ENCODE peak calls at places on chromosomes 3 and 15, in nine cellular contexts. M is A549; Z is AG04450; Q is IMR-90; F is cardiac fibroblast; R is vagina; S is progenitor cell of endocrine pancreas; G is activated CD8-positive, alpha-beta T cell treated with anti-CD3 and anti-CD28 coated beads for 36 hours; Y is OCI-LY7. T is an unnamed sample.

GRCh38 chr3:127485396-127486170 is 105.0 kb downstream of the TPRA1 start:
- DNase-seq in R (peak), G (no peak), Y (no peak), Q (no peak), S (peak), Z (no peak), M (no peak), F (no peak), T (no peak)

GRCh38 chr15:32656091-32656860 is 14.8 kb downstream of the SCG5 start:
- DNase-seq in Z (no peak), R (no peak), S (no peak), M (no peak), F (no peak), G (no peak), Y (no peak), Q (no peak), T (no peak)

GRCh38 chr15:91308209-91308608 is 208.2 kb downstream of the SV2B start:
- DNase-seq in S (no peak), Q (no peak), Z (no peak), F (no peak), R (no peak), M (no peak), Y (no peak), G (no peak), T (no peak)

GRCh38 chr3:152621006-152621868 is 213.7 kb upstream of the P2RY1 start:
- DNase-seq in R (no peak), Q (no peak), Z (no peak), S (no peak), G (no peak), F (no peak), M (no peak), Y (no peak), T (no peak)

GRCh38 chr15:75203017-75203907 is 1.6 kb downstream of the C15orf39 start:
- DNase-seq in M (peak), G (peak), F (peak), Z (no peak), R (no peak), Y (peak), Q (peak), S (no peak), T (peak)

GRCh38 chr3:124174910-124175874 is 183.3 kb upstream of the ROPN1 start:
- DNase-seq in Q (no peak), S (no peak), G (no peak), R (no peak), Z (no peak), F (no peak), M (no peak), Y (no peak), T (no peak)

GRCh38 chr15:81155375-81156218 is 21.5 kb downstream of the CFAP161 start:
- DNase-seq in M (peak), R (no peak), G (peak), S (no peak), Y (peak), F (peak), Z (peak), Q (peak), T (peak)

GRCh38 chr3:25604107-25604805 is 60.5 kb downstream of the TOP2B start:
- DNase-seq in M (no peak), F (peak), G (no peak), Q (peak), Z (peak), R (no peak), S (no peak), Y (no peak), T (peak)

GRCh38 chr3:42667096-42667522 is 13.6 kb downstream of the ZBTB47 start:
- DNase-seq in Y (no peak), Q (no peak), F (no peak), G (no peak), R (no peak), M (no peak), S (peak), Z (no peak), T (no peak)

GRCh38 chr15:74196175-74196574 is 6.4 kb downstream of the STRA6 start:
- DNase-seq in Z (peak), Y (no peak), S (no peak), F (peak), G (no peak), R (no peak), M (peak), Q (peak), T (peak)

GRCh38 chr15:31360843-31361763 is 34.5 kb downstream of the KLF13 start:
- DNase-seq in G (peak), F (no peak), R (no peak), S (no peak), Z (no peak), M (no peak), Y (peak), Q (no peak), T (no peak)

GRCh38 chr3:78900426-78900825 is 867.4 kb downstream of the ROBO1 start:
- DNase-seq in Q (peak), R (no peak), Z (no peak), Y (no peak), F (peak), G (no peak), S (no peak), M (no peak), T (no peak)

GRCh38 chr15:89754361-89755154 is 3.5 kb upstream of the MESP1 start:
- DNase-seq in S (no peak), Y (no peak), G (no peak), Z (no peak), F (no peak), Q (peak), M (no peak), R (no peak), T (peak)

GRCh38 chr3:157201648-157202278 is 41.8 kb upstream of the CCNL1 start:
- DNase-seq in F (peak), Z (no peak), Y (peak), G (no peak), R (no peak), M (peak), S (no peak), Q (peak), T (peak)

GRCh38 chr3:20352547-20353164 is 166.7 kb upstream of the SGO1 start:
- DNase-seq in R (no peak), F (peak), Q (no peak), M (no peak), G (no peak), S (no peak), Z (no peak), Y (no peak), T (no peak)

GRCh38 chr3:129052675-129053074 is 7.9 kb upstream of the GP9 start:
- DNase-seq in Q (no peak), Y (no peak), Z (no peak), G (no peak), S (no peak), F (no peak), R (no peak), M (no peak), T (no peak)

GRCh38 chr3:118075873-118076272 is 958.8 kb downstream of the IGSF11 start:
- DNase-seq in R (no peak), Y (no peak), S (no peak), M (no peak), Q (peak), F (no peak), G (no peak), Z (peak), T (no peak)

GRCh38 chr15:85831415-85832113 is 36.8 kb upstream of the KLHL25 start:
- DNase-seq in M (peak), Z (no peak), R (no peak), G (peak), Y (peak), S (peak), F (peak), Q (peak), T (peak)

GRCh38 chr15:89419370-89419984 is 76.9 kb downstream of the RHCG start:
- DNase-seq in Q (peak), F (peak), G (peak), Y (peak), M (peak), R (no peak), S (peak), Z (no peak), T (peak)

GRCh38 chr3:173869786-173870185 is 472.2 kb downstream of the NLGN1 start:
- DNase-seq in F (no peak), Q (no peak), G (no peak), S (no peak), Z (no peak), R (no peak), Y (no peak), M (no peak), T (no peak)

GRCh38 chr3:146469206-146470017 is at the start of gene PLSCR2:
- DNase-seq in Z (no peak), G (peak), Q (no peak), S (no peak), Y (peak), M (peak), R (no peak), F (peak), T (no peak)

GRCh38 chr15:89003865-89004725 is 84.2 kb upstream of the ABHD2 start:
- DNase-seq in Z (peak), S (no peak), G (peak), F (peak), Y (peak), R (no peak), M (peak), Q (peak), T (no peak)

GRCh38 chr15:62063851-62064635 is 2.7 kb upstream of the C2CD4A start:
- DNase-seq in Z (no peak), S (no peak), R (no peak), Q (no peak), Y (no peak), F (peak), M (no peak), G (no peak), T (peak)

GRCh38 chr3:66083961-66084270 is 45.2 kb upstream of the MAGI1 start:
- DNase-seq in Z (no peak), Q (no peak), G (no peak), S (no peak), F (no peak), M (no peak), Y (no peak), R (no peak), T (no peak)

GRCh38 chr3:99366663-99367429 is 271.5 kb upstream of the COL8A1 start:
- DNase-seq in M (no peak), S (no peak), F (no peak), Z (no peak), Y (no peak), R (no peak), Q (no peak), G (no peak), T (no peak)

GRCh38 chr15:85587707-85588441 is 206.9 kb downstream of the KLHL25 start:
- DNase-seq in F (peak), G (no peak), Z (no peak), S (no peak), Q (peak), M (no peak), Y (no peak), R (no peak), T (peak)

GRCh38 chr15:78216276-78217229 is 17.8 kb downstream of the ACSBG1 start:
- DNase-seq in Y (no peak), Z (no peak), F (no peak), S (no peak), G (no peak), Q (no peak), M (peak), R (no peak), T (peak)

GRCh38 chr3:152621967-152622812 is 212.7 kb upstream of the P2RY1 start:
- DNase-seq in G (no peak), Z (no peak), M (no peak), S (no peak), R (no peak), Q (no peak), F (no peak), Y (no peak), T (no peak)

GRCh38 chr15:63075072-63075995 is 32.8 kb downstream of the TPM1 start:
- DNase-seq in Q (peak), Y (no peak), G (no peak), S (no peak), F (peak), R (no peak), Z (no peak), M (no peak), T (no peak)

GRCh38 chr15:93103823-93104222 is 14.8 kb upstream of the RGMA start:
- DNase-seq in F (no peak), R (no peak), G (no peak), S (no peak), Q (no peak), Z (no peak), M (no peak), Y (no peak), T (no peak)

GRCh38 chr15:77144028-77144427 is 73.1 kb upstream of the TSPAN3 start:
- DNase-seq in M (no peak), R (no peak), F (peak), Z (no peak), Q (peak), S (no peak), Y (no peak), G (no peak), T (peak)

GRCh38 chr3:17831366-17831765 is 88.9 kb upstream of the TBC1D5 start:
- DNase-seq in G (no peak), R (no peak), M (no peak), Q (peak), S (no peak), Y (no peak), F (peak), Z (no peak), T (no peak)

GRCh38 chr15:66909381-66909890 is 156.0 kb upstream of the SMAD3 start:
- DNase-seq in R (no peak), M (no peak), Y (no peak), S (no peak), F (no peak), Q (no peak), G (no peak), Z (no peak), T (no peak)

GRCh38 chr3:138624518-138624917 is 15.9 kb downstream of the FAIM start:
- DNase-seq in Y (no peak), R (no peak), Z (no peak), M (no peak), Q (no peak), S (no peak), F (no peak), G (no peak), T (no peak)
- TF ChIP-seq CTCF in Y (no peak), R (no peak), Z (no peak), M (no peak), Q (no peak), S (no peak), F (no peak), G (no peak), T (no peak)

GRCh38 chr15:70094690-70095311 is 2.9 kb downstream of the TLE3 start:
- DNase-seq in R (no peak), Z (no peak), F (peak), Q (no peak), Y (no peak), G (peak), S (no peak), M (no peak), T (no peak)

GRCh38 chr15:70096975-70097336 is 761 bp downstream of the TLE3 start:
- DNase-seq in F (no peak), Z (no peak), R (no peak), S (no peak), M (peak), Y (no peak), Q (no peak), G (no peak), T (no peak)

GRCh38 chr15:70093481-70094309 is 4.0 kb downstream of the TLE3 start:
- DNase-seq in R (no peak), Y (no peak), G (peak), F (peak), Z (no peak), M (no peak), Q (no peak), S (no peak), T (no peak)

GRCh38 chr15:70096215-70096974 is 1.3 kb downstream of the TLE3 start:
- DNase-seq in S (no peak), M (peak), F (peak), Y (peak), G (peak), R (no peak), Q (peak), Z (no peak), T (no peak)

GRCh38 chr15:70095387-70096214 is 2.1 kb downstream of the TLE3 start:
- DNase-seq in G (peak), M (no peak), Q (no peak), R (no peak), Y (peak), S (peak), Z (no peak), F (peak), T (no peak)
- TF ChIP-seq CTCF in G (peak), M (no peak), Q (no peak), R (no peak), Y (peak), S (peak), Z (no peak), F (no peak), T (no peak)

DNA sequence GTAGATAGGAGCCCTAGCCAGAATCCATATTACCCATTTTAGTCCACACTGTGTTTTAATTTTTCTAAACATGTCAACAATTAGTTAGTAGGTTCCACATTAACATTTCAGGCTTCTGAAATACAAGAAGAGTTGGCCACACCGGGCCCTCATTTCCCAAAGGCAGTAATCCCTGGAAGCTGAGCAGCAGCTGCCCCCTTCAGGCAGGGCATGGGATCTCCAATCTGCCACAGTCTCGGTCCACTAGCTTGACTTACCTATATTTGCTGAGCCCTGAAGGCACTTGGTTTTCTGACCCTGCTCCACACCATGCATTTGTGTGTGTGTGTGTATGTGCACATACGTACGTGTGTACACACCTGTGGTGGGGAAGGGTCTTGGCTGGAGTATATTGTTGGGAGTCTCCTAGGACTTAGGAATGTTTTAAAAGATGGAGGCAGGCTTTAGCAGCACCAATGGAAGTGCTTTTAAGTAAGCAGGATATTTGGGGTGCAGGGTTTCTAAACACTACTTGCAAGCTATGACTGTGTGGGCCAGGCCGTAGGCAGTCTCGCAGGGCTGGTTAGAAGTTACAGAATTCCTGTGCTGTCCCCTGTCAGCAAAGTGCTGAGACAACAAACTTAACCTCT is 71.2 kb upstream of the SOX14 start:
- DNase-seq in G (peak), R (no peak), M (no peak), Y (peak), F (no peak), Q (no peak), S (peak), Z (no peak), T (no peak)
- TF ChIP-seq CTCF in G (peak), R (no peak), M (no peak), Y (peak), F (no peak), Q (no peak), S (peak), Z (no peak), T (no peak)

GRCh38 chr3:50154840-50155490 is at the start of gene SEMA3F:
- DNase-seq in S (peak), Z (no peak), F (peak), Q (peak), Y (peak), G (peak), R (no peak), M (peak), T (peak)
- TF ChIP-seq CTCF in S (peak), Z (no peak), F (no peak), Q (peak), Y (no peak), G (no peak), R (no peak), M (peak), T (no peak)

GRCh38 chr3:45654344-45654934 is 34.8 kb upstream of the SACM1L start:
- DNase-seq in S (no peak), M (no peak), G (no peak), Q (no peak), F (no peak), R (no peak), Y (peak), Z (no peak), T (no peak)
- TF ChIP-seq CTCF in S (no peak), M (no peak), G (no peak), Q (no peak), F (no peak), R (no peak), Y (peak), Z (no peak), T (no peak)

T was measured in HFFc6.